ENCODE peak calls at places on chromosomes 11 and 22, in four cellular contexts. N is naive thymus-derived CD4-positive, alpha-beta T cell; D is thoracic aorta; I is H9. Q is an unnamed sample.

GRCh38 chr11:116525961-116526495 is 246.8 kb downstream of the BUD13 start:
- DNase-seq in N (no peak), D (no peak), I (no peak), Q (no peak)

GRCh38 chr22:40022536-40023225 is 27.9 kb downstream of the FAM83F start:
- DNase-seq in N (no peak), D (no peak), I (no peak), Q (no peak)

GRCh38 chr11:58731819-58732218 is at the start of gene GLYAT:
- DNase-seq in N (no peak), D (no peak), I (no peak), Q (no peak)

GRCh38 chr22:21887841-21888240 is 20.4 kb upstream of the MAPK1 start:
- DNase-seq in N (no peak), D (no peak), I (no peak), Q (no peak)

GRCh38 chr11:272195-272930 is 5.8 kb upstream of the NLRP6 start:
- DNase-seq in N (no peak), D (no peak), I (peak; percentile 20), Q (no peak)

GRCh38 chr11:69064394-69064957 is 15.7 kb downstream of the TPCN2 start:
- DNase-seq in N (no peak), D (no peak), I (no peak), Q (no peak)

GRCh38 chr11:20530942-20531703 is 68.3 kb upstream of the SLC6A5 start:
- DNase-seq in N (no peak), D (no peak), I (no peak), Q (no peak)

GRCh38 chr11:85685131-85685819 is 720 bp downstream of the CCDC89 start:
- DNase-seq in N (no peak), D (no peak), I (peak; percentile 32), Q (no peak)

GRCh38 chr11:33325456-33325855 is 68.3 kb downstream of the HIPK3 start:
- DNase-seq in N (no peak), D (no peak), I (no peak), Q (no peak)

GRCh38 chr11:18836415-18836814 is 44.8 kb upstream of the PTPN5 start:
- DNase-seq in N (no peak), D (no peak), I (no peak), Q (no peak)

GRCh38 chr11:76919887-76920746 is 59.4 kb downstream of the ACER3 start:
- DNase-seq in N (peak; percentile 74), D (peak; percentile 64), I (peak; percentile 71), Q (peak; percentile 69)

GRCh38 chr11:59918987-59919589 is 19.1 kb upstream of the OOSP1 start:
- DNase-seq in N (no peak), D (no peak), I (no peak), Q (peak; percentile 29)

GRCh38 chr22:32354360-32355351 is 3.0 kb upstream of the RFPL3 start:
- DNase-seq in N (no peak), D (no peak), I (no peak), Q (no peak)

GRCh38 chr22:45454260-45454659 is 40.8 kb downstream of the RIBC2 start:
- DNase-seq in N (no peak), D (no peak), I (no peak), Q (no peak)

GRCh38 chr11:14444441-14445189 is 55.0 kb downstream of the COPB1 start:
- DNase-seq in N (no peak), D (no peak), I (no peak), Q (no peak)

GRCh38 chr11:12449961-12450715 is 72.8 kb downstream of the PARVA start:
- DNase-seq in N (no peak), D (no peak), I (no peak), Q (no peak)

GRCh38 chr11:123505546-123506299 is 75.7 kb downstream of the GRAMD1B start:
- DNase-seq in N (no peak), D (no peak), I (peak; percentile 79), Q (no peak)

GRCh38 chr11:66728760-66729385 is at the start of gene SPTBN2:
- DNase-seq in N (no peak), D (no peak), I (peak; percentile 61), Q (no peak)

GRCh38 chr11:125165111-125165663 is 636 bp downstream of the PKNOX2 start:
- DNase-seq in N (no peak), D (no peak), I (no peak), Q (peak; percentile 1)

GRCh38 chr11:62508336-62509058 is 38.1 kb downstream of the AHNAK start:
- DNase-seq in N (no peak), D (no peak), I (peak; percentile 85), Q (peak; percentile 92)

GRCh38 chr11:120712014-120712413 is 200.5 kb downstream of the GRIK4 start:
- DNase-seq in N (no peak), D (no peak), I (no peak), Q (no peak)

GRCh38 chr22:19036523-19037273 is 85.5 kb downstream of the DGCR2 start:
- DNase-seq in N (no peak), D (no peak), I (peak; percentile 64), Q (no peak)

GRCh38 chr22:47879346-47879745 is 1116.9 kb downstream of the TBC1D22A start:
- DNase-seq in N (no peak), D (no peak), I (no peak), Q (no peak)
- H3K9me3 ChIP-seq in N (no peaks in the 10 kb centered on the region), D (no peaks in the 10 kb centered on the region), I (no peaks in the 10 kb centered on the region), Q (no peaks in the 10 kb centered on the region)

DNA sequence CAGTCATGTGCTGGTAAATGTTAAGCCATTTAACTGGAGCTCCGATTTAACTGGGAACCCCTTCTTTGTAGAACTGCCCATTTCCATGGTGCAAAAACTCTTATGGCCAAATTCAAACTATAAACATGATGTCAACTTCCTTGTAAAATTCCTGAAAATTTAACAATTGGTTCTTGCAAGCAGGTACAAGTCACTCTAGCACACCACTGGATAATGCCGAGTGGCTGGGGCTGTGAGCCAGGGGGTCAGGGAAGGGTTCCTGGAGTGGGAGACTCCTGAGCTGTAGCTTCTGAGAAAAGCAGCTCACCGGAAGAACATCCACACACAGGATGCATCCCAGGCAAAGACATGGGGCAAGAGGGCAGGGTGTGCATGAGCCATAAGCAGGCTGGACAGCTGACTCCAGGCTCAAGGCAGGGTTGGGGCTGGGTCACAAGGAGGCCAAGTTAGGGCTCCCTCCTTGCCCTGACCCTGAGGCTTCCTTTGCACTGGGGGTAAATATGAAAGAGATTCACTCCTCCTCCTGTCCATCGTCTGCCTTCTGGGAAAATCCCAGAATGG is 18.2 kb downstream of the P2RY2 start:
- DNase-seq in N (no peak), D (no peak), I (peak; percentile 17), Q (no peak)
- H3K4me1 ChIP-seq in N (no peaks in the 10 kb centered on the region), D (peaks cover 7% of the 10 kb centered on the region), I (no peaks in the 10 kb centered on the region), Q (peaks cover 5% of the 10 kb centered on the region)

GRCh38 chr22:47245286-47245685 is 482.8 kb downstream of the TBC1D22A start:
- DNase-seq in N (no peak), D (no peak), I (no peak), Q (no peak)

GRCh38 chr22:47247609-47248240 is 485.3 kb downstream of the TBC1D22A start:
- DNase-seq in N (no peak), D (no peak), I (no peak), Q (peak; percentile 31)

GRCh38 chr22:47249370-47249928 is 487.0 kb downstream of the TBC1D22A start:
- DNase-seq in N (no peak), D (no peak), I (no peak), Q (no peak)

GRCh38 chr22:47248925-47249324 is 486.5 kb downstream of the TBC1D22A start:
- DNase-seq in N (no peak), D (no peak), I (no peak), Q (peak; percentile 16)

GRCh38 chr22:47245786-47246185 is 483.3 kb downstream of the TBC1D22A start:
- DNase-seq in N (no peak), D (no peak), I (no peak), Q (no peak)
- H3K9me3 ChIP-seq in N (no peaks in the 10 kb centered on the region), D (peaks cover 9% of the 10 kb centered on the region), I (peaks cover 66% of the 10 kb centered on the region), Q (peaks cover 3% of the 10 kb centered on the region)

GRCh38 chr22:26671317-26672059 is 14.1 kb downstream of the MIAT start:
- DNase-seq in N (peak; percentile 56), D (no peak), I (no peak), Q (no peak)

GRCh38 chr22:26672060-26672471 is 14.7 kb downstream of the MIAT start:
- DNase-seq in N (no peak), D (no peak), I (no peak), Q (no peak)

GRCh38 chr22:26672590-26673468 is 15.4 kb downstream of the MIAT start:
- DNase-seq in N (peak; percentile 93), D (peak; percentile 82), I (peak; percentile 91), Q (peak; percentile 95)

GRCh38 chr22:26674211-26675190 is 17.1 kb downstream of the MIAT start:
- DNase-seq in N (no peak), D (no peak), I (no peak), Q (no peak)

DNA sequence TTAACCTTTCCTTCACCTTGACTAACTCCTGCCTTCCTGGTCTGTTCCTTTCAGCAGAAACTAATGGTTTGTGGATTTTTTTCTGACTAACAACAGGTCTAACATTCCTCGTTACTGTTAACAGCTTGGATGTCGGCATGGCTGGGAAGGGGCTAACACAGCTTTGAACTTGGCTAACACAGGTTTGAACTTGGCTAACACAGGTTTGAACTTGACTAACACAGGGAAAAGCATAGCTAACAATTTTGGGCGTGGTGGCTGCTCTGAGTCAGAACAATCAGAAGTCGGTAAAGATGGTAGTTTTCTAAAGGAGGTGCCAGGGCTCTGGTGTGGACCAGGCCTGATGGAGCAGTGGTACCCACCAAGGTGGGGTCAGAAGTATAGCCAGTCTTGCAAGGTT is 16.1 kb downstream of the MIAT start:
- DNase-seq in N (no peak), D (no peak), I (no peak), Q (no peak)
- H3K4me1 ChIP-seq in N (peaks cover 71% of the 10 kb centered on the region), D (peaks cover 18% of the 10 kb centered on the region), I (peaks cover 7% of the 10 kb centered on the region), Q (peaks cover 18% of the 10 kb centered on the region)

DNA sequence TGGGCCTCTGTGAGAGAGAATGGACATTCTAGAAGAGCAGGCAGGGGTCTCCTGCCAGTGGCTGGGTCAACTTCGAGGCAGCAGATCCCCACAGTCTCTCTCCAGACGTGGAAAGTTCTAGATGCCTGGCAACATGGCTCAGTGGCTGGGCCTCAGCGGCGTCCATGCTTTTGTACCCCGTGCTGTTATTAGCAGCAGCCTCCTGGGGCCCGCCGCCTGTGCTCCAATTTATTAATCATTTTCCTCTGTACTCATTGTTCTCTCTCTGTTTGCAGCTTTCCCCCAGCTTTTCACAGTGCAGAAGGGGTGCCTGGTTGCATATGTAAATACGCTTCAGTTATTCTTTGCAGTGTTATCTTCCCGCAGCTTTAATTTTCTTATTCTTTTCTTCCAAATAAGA is 515.1 kb downstream of the TBC1D22A start:
- DNase-seq in N (no peak), D (no peak), I (no peak), Q (no peak)
- H3K9me3 ChIP-seq in N (no peaks in the 10 kb centered on the region), D (no peaks in the 10 kb centered on the region), I (peaks cover 88% of the 10 kb centered on the region), Q (no peaks in the 10 kb centered on the region)

GRCh38 chr22:17222503-17222902 is 3.3 kb upstream of the ADA2 start:
- DNase-seq in N (no peak), D (no peak), I (no peak), Q (no peak)

GRCh38 chr22:17214416-17215043 is 4.7 kb downstream of the ADA2 start:
- DNase-seq in N (no peak), D (no peak), I (no peak), Q (no peak)

GRCh38 chr22:17213976-17214375 is 5.3 kb downstream of the ADA2 start:
- DNase-seq in N (peak; percentile 65), D (no peak), I (peak; percentile 62), Q (no peak)

GRCh38 chr22:17217179-17217578 is 2.1 kb downstream of the ADA2 start:
- DNase-seq in N (peak; percentile 36), D (no peak), I (no peak), Q (no peak)

DNA sequence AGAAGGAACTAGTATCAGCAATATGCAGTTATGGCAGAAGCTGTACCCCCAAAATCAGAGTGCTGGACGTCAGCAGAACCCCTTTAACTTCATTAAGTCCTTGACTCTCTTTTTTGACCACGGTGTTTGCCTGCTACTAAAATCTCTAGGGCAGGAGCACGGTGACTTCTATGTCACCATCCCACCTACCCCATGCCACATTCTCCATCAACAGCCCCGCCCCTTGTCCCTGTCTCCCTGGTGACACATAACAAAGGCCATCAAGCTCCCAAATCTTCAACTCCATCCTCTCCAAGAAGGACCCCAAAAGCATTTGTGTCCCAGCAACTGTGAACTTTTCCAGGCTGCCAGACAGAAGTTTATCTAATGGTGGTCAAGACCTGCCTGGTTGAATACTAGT is 894 bp downstream of the ADA2 start:
- DNase-seq in N (no peak), D (no peak), I (no peak), Q (no peak)
- H3K4me1 ChIP-seq in N (peaks cover 32% of the 10 kb centered on the region), D (no peaks in the 10 kb centered on the region), I (peaks cover 12% of the 10 kb centered on the region), Q (no peaks in the 10 kb centered on the region)

Q was measured in SJSA1.